ENCODE peak calls at places on chromosomes 5 and 9, in eight cellular contexts. C is dorsolateral prefrontal cortex; J is natural killer cell; O is PC-9; L is cardiac muscle cell; D is CD4-positive, alpha-beta T cell; X is mammary epithelial cell; Q is HCT116. Y is an unnamed sample.

GRCh38 chr9:4886698-4887097 is 94.0 kb downstream of the RCL1 start:
- DNase-seq in J (no peak), O (no peak), Q (no peak), X (no peak), L (no peak), D (no peak), C (no peak), Y (no peak)

GRCh38 chr5:77390795-77391194 is 101.3 kb downstream of the WDR41 start:
- DNase-seq in C (no peak), J (no peak), Q (no peak), O (no peak), L (peak), X (peak), D (no peak), Y (no peak)

GRCh38 chr5:68962632-68963484 is 131.0 kb upstream of the SLC30A5 start:
- DNase-seq in L (peak), C (peak), J (no peak), O (peak), D (no peak), Q (peak), X (peak), Y (no peak)

GRCh38 chr5:124342027-124342471 is 404.4 kb downstream of the ZNF608 start:
- DNase-seq in D (no peak), L (peak), J (no peak), C (no peak), O (no peak), Q (no peak), X (no peak), Y (no peak)

GRCh38 chr9:100601216-100601615 is 23.3 kb downstream of the CAVIN4 start:
- DNase-seq in O (peak), X (peak), L (peak), C (peak), D (peak), J (no peak), Q (peak), Y (no peak)

GRCh38 chr5:44626846-44627245 is 181.9 kb upstream of the MRPS30 start:
- DNase-seq in D (no peak), Q (no peak), O (no peak), J (no peak), X (peak), C (no peak), L (no peak), Y (no peak)

GRCh38 chr9:91359734-91360470 is 1.8 kb downstream of the AUH start:
- DNase-seq in Q (no peak), C (no peak), L (no peak), J (no peak), X (no peak), D (no peak), O (no peak), Y (no peak)

GRCh38 chr5:39658861-39659260 is 234.1 kb upstream of the DAB2 start:
- DNase-seq in D (no peak), C (no peak), O (no peak), L (no peak), J (no peak), Q (no peak), X (no peak), Y (no peak)

GRCh38 chr9:124309665-124310064 is 51.9 kb downstream of the NEK6 start:
- DNase-seq in Q (peak), D (no peak), L (peak), C (no peak), O (peak), X (peak), J (no peak), Y (no peak)

GRCh38 chr9:89440951-89441654 is 56.8 kb downstream of the SEMA4D start:
- DNase-seq in O (peak), J (no peak), D (no peak), C (no peak), Q (no peak), X (no peak), L (no peak), Y (no peak)

GRCh38 chr9:134833294-134833880 is 47.2 kb upstream of the FCN2 start:
- DNase-seq in O (no peak), L (no peak), Q (no peak), X (no peak), J (no peak), C (no peak), D (no peak), Y (no peak)

GRCh38 chr5:124602925-124603650 is 143.4 kb downstream of the ZNF608 start:
- DNase-seq in D (no peak), C (no peak), X (no peak), Q (no peak), O (no peak), L (no peak), J (no peak), Y (peak)

GRCh38 chr9:137816531-137817235 is 60.9 kb upstream of the CACNA1B start:
- DNase-seq in D (no peak), C (no peak), J (no peak), L (no peak), O (no peak), X (no peak), Q (no peak), Y (no peak)

GRCh38 chr5:180723936-180724335 is 15.9 kb downstream of the OR2Y1 start:
- DNase-seq in Q (no peak), O (no peak), L (no peak), X (no peak), J (no peak), C (no peak), D (no peak), Y (no peak)

GRCh38 chr5:179754024-179754423 is 21.4 kb downstream of the MAML1 start:
- DNase-seq in Q (no peak), L (no peak), O (no peak), D (no peak), J (no peak), X (no peak), C (no peak), Y (no peak)

GRCh38 chr5:10601246-10602030 is 37.6 kb downstream of the ANKRD33B start:
- DNase-seq in Q (peak), D (no peak), C (peak), O (peak), X (peak), L (peak), J (no peak), Y (no peak)

GRCh38 chr9:135887585-135888050 is 19.7 kb downstream of the CAMSAP1 start:
- DNase-seq in X (no peak), J (peak), D (peak), Q (no peak), L (no peak), O (no peak), C (no peak), Y (no peak)

GRCh38 chr5:85334-85995 is 6.5 kb upstream of the PLEKHG4B start:
- DNase-seq in O (no peak), C (no peak), Q (no peak), L (no peak), X (no peak), J (no peak), D (no peak), Y (no peak)

GRCh38 chr5:75566710-75567309 is 44.4 kb upstream of the ANKDD1B start:
- DNase-seq in X (peak), C (no peak), J (peak), O (peak), Q (peak), D (no peak), L (peak), Y (no peak)

GRCh38 chr9:121360975-121361374 is 9.1 kb downstream of the STOM start:
- DNase-seq in J (no peak), D (no peak), C (no peak), O (no peak), Q (no peak), X (peak), L (peak), Y (no peak)

GRCh38 chr9:8660383-8660782 is 860.8 kb upstream of the DMAC1 start:
- DNase-seq in X (no peak), O (no peak), Q (no peak), D (no peak), L (peak), J (no peak), C (no peak), Y (no peak)

GRCh38 chr9:32344551-32345182 is 39.8 kb upstream of the ACO1 start:
- DNase-seq in J (no peak), D (no peak), O (no peak), X (peak), L (peak), Q (no peak), C (no peak), Y (no peak)

GRCh38 chr9:137453643-137454081 is 5.5 kb downstream of the NSMF start:
- DNase-seq in C (peak), J (peak), Q (no peak), X (no peak), D (peak), L (peak), O (peak), Y (peak)

GRCh38 chr5:68169898-68170297 is 45.7 kb upstream of the PIK3R1 start:
- DNase-seq in X (no peak), J (no peak), C (no peak), L (peak), Q (no peak), O (no peak), D (no peak), Y (no peak)

GRCh38 chr5:164860896-164861295 is 1355.5 kb downstream of the MAT2B start:
- DNase-seq in X (no peak), Q (no peak), O (no peak), J (no peak), C (no peak), D (no peak), L (no peak), Y (no peak)

GRCh38 chr5:89504051-89504450 is 621.1 kb upstream of the MEF2C start:
- DNase-seq in D (no peak), C (no peak), J (no peak), L (no peak), X (no peak), Q (no peak), O (no peak), Y (no peak)

GRCh38 chr5:81904166-81904565 is 67.7 kb upstream of the ATG10 start:
- DNase-seq in Q (no peak), O (no peak), L (no peak), C (no peak), J (no peak), X (no peak), D (no peak), Y (no peak)

GRCh38 chr5:127254729-127255284 is 35.8 kb upstream of the MEGF10 start:
- DNase-seq in D (no peak), O (no peak), L (no peak), X (peak), C (no peak), J (no peak), Q (peak), Y (no peak)

GRCh38 chr5:33850100-33850594 is 41.6 kb downstream of the ADAMTS12 start:
- DNase-seq in C (no peak), Q (no peak), X (peak), L (peak), J (no peak), D (no peak), O (peak), Y (no peak)

GRCh38 chr9:130122465-130122864 is 49.7 kb upstream of the NCS1 start:
- DNase-seq in J (no peak), X (no peak), D (no peak), C (no peak), O (no peak), Q (no peak), L (no peak), Y (no peak)

GRCh38 chr5:169567079-169567478 is 16.5 kb upstream of the SPDL1 start:
- DNase-seq in C (no peak), D (no peak), X (peak), Q (no peak), J (no peak), O (no peak), L (peak), Y (no peak)

GRCh38 chr5:141369994-141370848 is at the start of gene PCDHGB3:
- DNase-seq in L (peak), C (no peak), O (peak), X (peak), J (no peak), D (no peak), Q (no peak), Y (no peak)

GRCh38 chr5:158992104-158992740 is 107.5 kb downstream of the EBF1 start:
- DNase-seq in D (no peak), X (no peak), C (no peak), Q (no peak), O (no peak), J (no peak), L (peak), Y (no peak)

GRCh38 chr5:81251922-81252321 is 18.8 kb downstream of the CKMT2 start:
- DNase-seq in L (no peak), X (no peak), Q (no peak), J (no peak), D (no peak), O (no peak), C (no peak), Y (no peak)

GRCh38 chr5:130136300-130136699 is 232.0 kb downstream of the CHSY3 start:
- DNase-seq in L (peak), O (no peak), X (no peak), C (no peak), D (no peak), Q (no peak), J (no peak), Y (no peak)

GRCh38 chr5:107529618-107530017 is 141.1 kb downstream of the EFNA5 start:
- DNase-seq in X (no peak), J (no peak), D (no peak), Q (no peak), C (no peak), L (no peak), O (no peak), Y (no peak)

GRCh38 chr5:130168211-130168610 is 263.9 kb downstream of the CHSY3 start:
- DNase-seq in Q (no peak), O (no peak), C (peak), D (no peak), L (peak), X (no peak), J (no peak), Y (no peak)

GRCh38 chr9:9904021-9904420 is 708.8 kb downstream of the PTPRD start:
- DNase-seq in J (no peak), L (no peak), C (no peak), D (no peak), X (no peak), O (no peak), Q (no peak), Y (no peak)

GRCh38 chr5:34003941-34004340 is 3.9 kb downstream of the AMACR start:
- DNase-seq in D (no peak), J (no peak), Q (no peak), L (no peak), O (no peak), X (no peak), C (no peak), Y (no peak)

GRCh38 chr5:8340739-8341344 is 471.9 kb downstream of the MTRR start:
- DNase-seq in D (no peak), C (no peak), X (peak), L (peak), O (no peak), Q (no peak), J (no peak), Y (no peak)
- TF ChIP-seq CTCF in D (no peak), C (peak), X (peak), L (peak), O (peak), Q (no peak), J (no peak), Y (peak)

GRCh38 chr9:21392270-21392669 is 7.1 kb upstream of the IFNA2 start:
- DNase-seq in O (no peak), X (peak), J (no peak), C (no peak), D (no peak), L (peak), Q (peak), Y (no peak)
- TF ChIP-seq CTCF in O (peak), X (peak), J (no peak), C (no peak), D (no peak), L (no peak), Q (peak), Y (no peak)

GRCh38 chr5:1511651-1512540 is 11.9 kb downstream of the LPCAT1 start:
- DNase-seq in X (peak), D (no peak), Q (peak), L (peak), J (peak), O (peak), C (peak), Y (peak)
- TF ChIP-seq CTCF in X (no peak), D (no peak), Q (peak), L (peak), J (no peak), O (peak), C (peak), Y (peak)

DNA sequence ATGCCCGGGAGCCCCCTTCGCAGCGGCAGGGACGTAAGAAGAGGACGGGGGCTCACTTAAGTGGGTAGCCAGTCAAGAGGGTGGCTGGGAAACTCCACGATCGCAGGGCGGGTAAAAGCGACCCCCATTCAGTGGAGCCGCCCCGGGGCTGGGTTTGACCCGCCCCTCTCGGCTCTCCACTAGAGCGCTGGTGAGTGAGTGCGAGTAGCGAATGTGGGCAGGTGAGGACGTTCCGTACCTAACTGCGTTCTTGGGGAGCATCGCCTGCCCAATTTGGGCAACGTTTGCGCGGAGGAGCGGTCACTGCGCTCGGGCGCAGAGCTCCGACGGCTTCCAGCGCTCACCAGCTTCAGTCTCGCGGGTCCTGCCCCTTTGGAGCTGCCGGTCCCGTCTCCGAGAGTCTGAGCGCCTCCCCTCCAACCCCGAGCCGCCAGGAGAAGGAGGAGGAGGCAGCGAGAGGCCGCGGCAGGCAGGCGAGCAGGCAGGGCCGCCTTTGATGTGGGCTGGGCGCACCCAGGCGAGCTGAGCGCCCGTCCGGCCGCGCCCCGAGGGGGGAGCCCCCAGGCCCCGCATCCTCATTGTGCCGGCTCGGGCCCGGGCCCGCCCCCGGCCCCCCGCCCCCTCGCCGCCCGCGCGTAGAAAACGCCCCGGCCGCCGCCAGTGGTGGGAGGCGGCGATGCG is at the start of gene FGF18:
- DNase-seq in J (peak), C (no peak), L (peak), Q (peak), X (peak), O (peak), D (no peak), Y (no peak)
- TF ChIP-seq CTCF in J (peak), C (no peak), L (no peak), Q (no peak), X (no peak), O (peak), D (peak), Y (no peak)

Y was measured in D721Med.